ENCODE peak calls at places on chromosomes 16 and 17, in six cellular contexts. T, X, Q, S, H and O are unnamed samples.

GRCh38 chr17:43976956-43977837 is 23.5 kb upstream of the PYY start:
- DNase-seq in T (no peak), X (no peak), Q (no peak), S (no peak), H (no peak), O (no peak)

GRCh38 chr17:38908676-38909181 is 16.7 kb upstream of the LASP1NB start:
- DNase-seq in T (no peak), X (no peak), Q (no peak), S (no peak), H (no peak), O (no peak)

GRCh38 chr17:64152428-64153125 is 22.6 kb upstream of the ERN1 start:
- DNase-seq in T (no peak), X (no peak), Q (no peak), S (no peak), H (no peak), O (no peak)

GRCh38 chr17:83109793-83110645 is 30.6 kb downstream of the METRNL start:
- DNase-seq in T (no peak), X (peak; percentile 99), Q (peak; percentile 95), S (peak; percentile 96), H (no peak), O (peak; percentile 71)

GRCh38 chr17:63171428-63172205 is 205.6 kb downstream of the TANC2 start:
- DNase-seq in T (no peak), X (peak; percentile 76), Q (peak; percentile 49), S (no peak), H (no peak), O (no peak)

GRCh38 chr17:7883781-7884386 is 4.7 kb upstream of the CHD3 start:
- DNase-seq in T (peak; percentile 28), X (peak; percentile 64), Q (peak; percentile 45), S (no peak), H (peak; percentile 29), O (peak; percentile 33)

GRCh38 chr17:81379523-81379942 is 15.7 kb upstream of the BAHCC1 start:
- DNase-seq in T (no peak), X (no peak), Q (no peak), S (peak; percentile 42), H (no peak), O (no peak)

GRCh38 chr16:24986512-24987303 is 28.5 kb downstream of the ARHGAP17 start:
- DNase-seq in T (no peak), X (peak; percentile 98), Q (peak; percentile 85), S (peak; percentile 69), H (no peak), O (peak; percentile 18)

GRCh38 chr16:89072216-89073130 is 21.2 kb upstream of the ACSF3 start:
- DNase-seq in T (no peak), X (peak; percentile 37), Q (peak; percentile 46), S (no peak), H (no peak), O (no peak)

GRCh38 chr17:17675925-17676534 is 5.2 kb upstream of the RAI1 start:
- DNase-seq in T (no peak), X (no peak), Q (peak; percentile 43), S (peak; percentile 86), H (no peak), O (no peak)

GRCh38 chr16:19892902-19893301 is 8.3 kb upstream of the GPRC5B start:
- DNase-seq in T (no peak), X (no peak), Q (no peak), S (no peak), H (no peak), O (no peak)